ENCODE peak calls at places on chromosomes 12 and 14, in seven cellular contexts. T is GM13976; G is retinal pigment epithelial cell; Q is CD8-positive, alpha-beta T cell; N is A549; V is ACHN; B is K562. S is an unnamed sample.

GRCh38 chr12:65891987-65892481 is 67.8 kb downstream of the HMGA2 start:
- DNase-seq in V (peak), Q (no peak), G (peak), T (no peak), B (no peak), N (peak), S (peak)

GRCh38 chr12:19757317-19757877 is 318.1 kb downstream of the AEBP2 start:
- DNase-seq in B (no peak), G (no peak), V (peak), T (no peak), N (no peak), Q (no peak), S (no peak)

GRCh38 chr12:57522887-57523705 is 472 bp downstream of the MBD6 start:
- DNase-seq in B (peak), V (peak), T (no peak), N (no peak), Q (peak), G (no peak), S (no peak)

GRCh38 chr14:63388766-63389431 is 70.2 kb upstream of the GPHB5 start:
- DNase-seq in G (peak), T (peak), B (peak), Q (peak), N (peak), V (peak), S (no peak)

GRCh38 chr12:53217049-53217929 is 10.2 kb upstream of the ITGB7 start:
- DNase-seq in Q (no peak), G (no peak), V (no peak), B (no peak), T (no peak), N (no peak), S (no peak)

GRCh38 chr12:113040722-113041168 is 15.8 kb upstream of the DTX1 start:
- DNase-seq in T (no peak), V (peak), G (peak), N (peak), B (no peak), Q (no peak), S (peak)

GRCh38 chr12:22275847-22276246 is 58.7 kb downstream of the ST8SIA1 start:
- DNase-seq in B (no peak), T (no peak), N (peak), V (peak), Q (no peak), G (peak), S (peak)

GRCh38 chr12:879641-880040 is 69.9 kb downstream of the RAD52 start:
- DNase-seq in B (no peak), T (no peak), G (no peak), N (no peak), V (no peak), Q (no peak), S (peak)

GRCh38 chr12:70365648-70366518 is at the start of gene KCNMB4:
- DNase-seq in N (peak), G (no peak), T (peak), Q (peak), B (peak), V (peak), S (peak)

GRCh38 chr12:65525501-65526141 is 247.1 kb downstream of the MSRB3 start:
- DNase-seq in T (no peak), N (no peak), G (no peak), V (no peak), B (no peak), Q (no peak), S (no peak)

GRCh38 chr12:94200069-94200468 is 51.7 kb downstream of the PLXNC1 start:
- DNase-seq in T (no peak), B (no peak), G (no peak), Q (no peak), V (no peak), N (no peak), S (no peak)

S was measured in HS-5.